ENCODE peak calls at places on chromosomes 13 and 19, in six cellular contexts. L is stimulated activated CD8-positive, alpha-beta memory T cell treated with anti-CD3 and anti-CD28 coated beads, Interleukin-12 subunit alpha, Interleukin-12 subunit beta, amount 100 ng/mL, for 1 hour; J is NCI-H460; X is GM12891; E is heart right ventricle; S is cerebellar cortex. V is an unnamed sample.

GRCh38 chr13:49610176-49610575 is 18.1 kb upstream of the ARL11 start:
- DNase-seq in L (no peak), J (no peak), X (no peak), E (no peak), S (no peak), V (no peak)

GRCh38 chr13:26015276-26015934 is 36.4 kb downstream of the SHISA2 start:
- DNase-seq in L (no peak), J (no peak), X (no peak), E (no peak), S (no peak), V (no peak)

GRCh38 chr13:50616101-50616500 is 227.4 kb downstream of the DLEU7 start:
- DNase-seq in L (no peak), J (no peak), X (no peak), E (no peak), S (no peak), V (no peak)

GRCh38 chr13:102097708-102098107 is 304.1 kb downstream of the FGF14 start:
- DNase-seq in L (no peak), J (no peak), X (no peak), E (no peak), S (no peak), V (no peak)

GRCh38 chr13:79128158-79128557 is 277.9 kb downstream of the RBM26 start:
- DNase-seq in L (no peak), J (no peak), X (no peak), E (no peak), S (no peak), V (peak)

GRCh38 chr19:5850189-5850588 is 1.1 kb downstream of the FUT3 start:
- DNase-seq in L (no peak), J (no peak), X (no peak), E (no peak), S (no peak), V (no peak)

GRCh38 chr19:588758-589692 is 656 bp upstream of the HCN2 start:
- DNase-seq in L (no peak), J (no peak), X (no peak), E (peak), S (no peak), V (no peak)

GRCh38 chr19:40257096-40257517 is 28.0 kb downstream of the AKT2 start:
- DNase-seq in L (no peak), J (peak), X (no peak), E (peak), S (no peak), V (no peak)

GRCh38 chr13:51066091-51066831 is 44.8 kb downstream of the C13orf42 start:
- DNase-seq in L (no peak), J (no peak), X (no peak), E (no peak), S (no peak), V (no peak)

GRCh38 chr13:25493930-25494707 is 122.3 kb downstream of the ATP8A2 start:
- DNase-seq in L (no peak), J (no peak), X (no peak), E (no peak), S (peak), V (no peak)

GRCh38 chr13:51815848-51816247 is 11.9 kb upstream of the DHRS12 start:
- DNase-seq in L (no peak), J (no peak), X (no peak), E (no peak), S (no peak), V (no peak)

GRCh38 chr13:105069106-105069505 is 1466.4 kb downstream of the EFNB2 start:
- DNase-seq in L (no peak), J (no peak), X (no peak), E (no peak), S (no peak), V (no peak)

GRCh38 chr13:113639661-113640262 is 18.2 kb downstream of the ATP4B start:
- DNase-seq in L (no peak), J (no peak), X (no peak), E (no peak), S (peak), V (no peak)

GRCh38 chr13:80862466-80862865 is 521.5 kb upstream of the SPRY2 start:
- DNase-seq in L (no peak), J (no peak), X (no peak), E (no peak), S (no peak), V (no peak)

GRCh38 chr13:28636677-28637317 is 22.1 kb upstream of the POMP start:
- DNase-seq in L (no peak), J (peak), X (no peak), E (no peak), S (peak), V (peak)

GRCh38 chr13:102838982-102839381 is 6.8 kb upstream of the ERCC5 start:
- DNase-seq in L (no peak), J (no peak), X (no peak), E (no peak), S (no peak), V (no peak)

GRCh38 chr13:78022164-78022877 is 103.7 kb upstream of the EDNRB start:
- DNase-seq in L (peak), J (no peak), X (peak), E (no peak), S (no peak), V (peak)

GRCh38 chr13:46659413-46660065 is 106.6 kb downstream of the LRCH1 start:
- DNase-seq in L (no peak), J (no peak), X (no peak), E (no peak), S (no peak), V (no peak)

GRCh38 chr19:32041681-32042292 is 303.6 kb upstream of the ZNF507 start:
- DNase-seq in L (no peak), J (no peak), X (no peak), E (peak), S (peak), V (no peak)

GRCh38 chr13:77740931-77741586 is 43.6 kb downstream of the SLAIN1 start:
- DNase-seq in L (no peak), J (no peak), X (no peak), E (no peak), S (peak), V (no peak)

GRCh38 chr19:20278342-20278741 is 111.3 kb downstream of the ZNF486 start:
- DNase-seq in L (no peak), J (no peak), X (no peak), E (no peak), S (no peak), V (no peak)

GRCh38 chr19:20503536-20503935 is 62.0 kb downstream of the ZNF737 start:
- DNase-seq in L (no peak), J (no peak), X (no peak), E (no peak), S (no peak), V (no peak)

GRCh38 chr13:45238945-45239795 is 38.3 kb upstream of the KCTD4 start:
- DNase-seq in L (no peak), J (no peak), X (no peak), E (no peak), S (no peak), V (no peak)

GRCh38 chr13:93230466-93230865 is 3.9 kb downstream of the GPC6 start:
- DNase-seq in L (no peak), J (no peak), X (no peak), E (no peak), S (no peak), V (no peak)

GRCh38 chr19:44581288-44581687 is 32.1 kb upstream of the IGSF23 start:
- DNase-seq in L (no peak), J (no peak), X (no peak), E (no peak), S (no peak), V (no peak)

GRCh38 chr13:75341025-75341424 is 140.9 kb downstream of the TBC1D4 start:
- DNase-seq in L (no peak), J (no peak), X (no peak), E (no peak), S (no peak), V (no peak)

GRCh38 chr19:53982056-53982455 is 9.4 kb upstream of the CACNG6 start:
- DNase-seq in L (no peak), J (no peak), X (no peak), E (no peak), S (no peak), V (no peak)

GRCh38 chr19:11373166-11373884 is 1.1 kb upstream of the SWSAP1 start:
- DNase-seq in L (no peak), J (no peak), X (no peak), E (no peak), S (peak), V (no peak)

GRCh38 chr19:7333198-7334118 is 15.3 kb upstream of the ARHGEF18 start:
- DNase-seq in L (no peak), J (no peak), X (no peak), E (no peak), S (no peak), V (peak)

GRCh38 chr13:112330066-112330465 is 46.1 kb upstream of the SPACA7 start:
- DNase-seq in L (no peak), J (no peak), X (no peak), E (no peak), S (no peak), V (no peak)

GRCh38 chr19:21789761-21790160 is 22.4 kb upstream of the ZNF100 start:
- DNase-seq in L (no peak), J (no peak), X (no peak), E (no peak), S (no peak), V (no peak)

GRCh38 chr13:41458939-41459753 is 1.8 kb downstream of the RGCC start:
- DNase-seq in L (peak), J (peak), X (peak), E (peak), S (peak), V (no peak)

GRCh38 chr13:35191883-35192282 is 249.8 kb downstream of the NBEA start:
- DNase-seq in L (no peak), J (no peak), X (no peak), E (no peak), S (no peak), V (no peak)

GRCh38 chr19:40616178-40616577 is 15.0 kb downstream of the LTBP4 start:
- DNase-seq in L (no peak), J (no peak), X (no peak), E (no peak), S (no peak), V (no peak)

GRCh38 chr13:28659611-28659970 is 661 bp downstream of the POMP start:
- DNase-seq in L (no peak), J (no peak), X (no peak), E (no peak), S (no peak), V (no peak)

GRCh38 chr13:29819157-29819556 is 31.3 kb downstream of the UBL3 start:
- DNase-seq in L (no peak), J (no peak), X (no peak), E (no peak), S (no peak), V (no peak)

GRCh38 chr19:14405758-14406644 is 13.1 kb downstream of the DDX39A start:
- DNase-seq in L (peak), J (peak), X (peak), E (peak), S (peak), V (peak)

GRCh38 chr19:54030895-54031586 is 32.7 kb downstream of the VSTM1 start:
- DNase-seq in L (no peak), J (no peak), X (no peak), E (no peak), S (peak), V (no peak)

GRCh38 chr13:51584731-51585191 is 499 bp downstream of the WDFY2 start:
- DNase-seq in L (peak), J (no peak), X (peak), E (peak), S (peak), V (no peak)

V was measured in GM12878.